ENCODE peak calls at places on chromosomes 1 and 21, in eight cellular contexts. D is GM23248; M is heart left ventricle; A is HCT116; Q is CD8-positive, alpha-beta T cell; O is neural progenitor cell; J is upper lobe of right lung; C is CD4-positive, CD25-positive, alpha-beta regulatory T cell. P is an unnamed sample.
A peak's percentile ranks its signal among the peaks of the same experiment; 100 is the strongest.

GRCh38 chr21:37758997-37759396 is 157.3 kb downstream of the KCNJ6 start:
- DNase-seq in J (peak; percentile 72), O (peak; percentile 70), Q (no peak), C (no peak), D (peak; percentile 68), A (no peak), M (peak; percentile 34), P (no peak)

GRCh38 chr1:42936309-42937078 is 22.2 kb downstream of the SLC2A1 start:
- DNase-seq in C (no peak), D (peak; percentile 92), A (peak; percentile 75), Q (peak; percentile 48), O (no peak), M (no peak), J (peak; percentile 47), P (peak; percentile 89)

GRCh38 chr1:198700016-198700392 is 61.2 kb downstream of the PTPRC start:
- DNase-seq in J (no peak), C (no peak), Q (no peak), A (no peak), D (no peak), O (no peak), M (no peak), P (no peak)

GRCh38 chr1:107357381-107357780 is 216.5 kb downstream of the NTNG1 start:
- DNase-seq in D (peak; percentile 72), O (no peak), A (no peak), C (no peak), J (no peak), M (no peak), Q (no peak), P (no peak)

GRCh38 chr21:32371913-32372314 is 20.9 kb downstream of the URB1 start:
- DNase-seq in A (no peak), D (peak; percentile 84), J (no peak), Q (no peak), C (no peak), M (no peak), O (no peak), P (peak; percentile 56)

GRCh38 chr1:169238506-169238905 is 129.1 kb downstream of the NME7 start:
- DNase-seq in J (no peak), Q (no peak), A (no peak), D (peak; percentile 71), C (no peak), O (no peak), M (no peak), P (no peak)

GRCh38 chr1:227938276-227938675 is 9.5 kb downstream of the WNT9A start:
- DNase-seq in Q (no peak), C (no peak), M (no peak), J (peak; percentile 12), O (no peak), D (no peak), A (no peak), P (no peak)

GRCh38 chr1:152182942-152183341 is 23.9 kb upstream of the RPTN start:
- DNase-seq in C (no peak), M (no peak), D (peak; percentile 94), O (no peak), Q (no peak), J (no peak), A (no peak), P (peak; percentile 39)

GRCh38 chr1:85582687-85583354 is 2.3 kb downstream of the CCN1 start:
- DNase-seq in Q (no peak), J (no peak), D (peak; percentile 86), M (no peak), O (no peak), C (no peak), A (no peak), P (no peak)

GRCh38 chr1:154983776-154984466 is 777 bp downstream of the FLAD1 start:
- DNase-seq in O (no peak), D (peak; percentile 29), C (no peak), M (no peak), A (no peak), Q (no peak), J (peak; percentile 58), P (no peak)

GRCh38 chr1:227949954-227950734 is 2.4 kb upstream of the WNT9A start:
- DNase-seq in Q (no peak), O (no peak), C (no peak), J (peak; percentile 57), M (no peak), D (no peak), A (no peak), P (no peak)

GRCh38 chr1:231508497-231508896 is 20.0 kb upstream of the TSNAX start:
- DNase-seq in A (no peak), Q (no peak), D (no peak), C (no peak), J (no peak), O (no peak), M (no peak), P (no peak)
- H3K27ac ChIP-seq in A (no peak overlapping the region), Q (no peak overlapping the region), D (no peak overlapping the region), C (no peak overlapping the region), J (no peak overlapping the region), O (no peak overlapping the region), M (no peak overlapping the region), P (no peak overlapping the region)

GRCh38 chr1:213988639-213989070 is 882 bp downstream of the PROX1 start:
- DNase-seq in A (no peak), M (no peak), J (no peak), C (no peak), D (peak; percentile 64), O (no peak), Q (no peak), P (no peak)
- H3K27ac ChIP-seq in A (no peak overlapping the region), M (peak overlapping the region; percentile 78), J (no peak overlapping the region), C (no peak overlapping the region), D (no peak overlapping the region), O (no peak overlapping the region), Q (no peak overlapping the region), P (no peak overlapping the region)

DNA sequence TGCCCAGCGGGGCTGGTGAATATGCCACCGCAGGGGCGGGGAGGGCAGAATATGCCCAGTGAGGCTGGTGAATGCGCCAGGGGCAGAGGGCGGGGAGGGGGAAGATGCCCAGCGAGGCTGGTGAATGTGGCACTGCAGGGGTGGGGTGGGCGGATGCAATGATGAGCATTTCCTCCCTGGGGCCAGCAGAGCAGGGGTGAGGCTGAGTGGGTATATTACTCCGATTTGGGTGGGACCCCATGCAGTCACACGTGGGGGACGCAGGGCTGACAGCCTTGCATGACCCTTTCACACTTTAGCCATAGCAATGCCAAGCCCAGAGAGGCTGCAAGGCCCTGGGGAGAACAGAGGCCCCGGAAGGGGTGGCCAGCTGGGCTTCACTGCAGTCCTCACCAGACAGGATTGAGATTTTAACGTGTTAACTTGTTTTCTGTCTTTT is 9.3 kb upstream of the SLX9 start:
- DNase-seq in C (peak; percentile 42), Q (peak; percentile 80), D (peak; percentile 65), M (no peak), A (no peak), O (no peak), J (peak; percentile 73), P (no peak)
- H3K27ac ChIP-seq in C (peak overlapping the region; percentile 82), Q (peak overlapping the region; percentile 54), D (peak overlapping the region; percentile 1), M (peak overlapping the region; percentile 26), A (no peak overlapping the region), O (no peak overlapping the region), J (no peak overlapping the region), P (no peak overlapping the region)

GRCh38 chr21:42722153-42722552 is 68.7 kb downstream of the PDE9A start:
- DNase-seq in D (no peak), O (no peak), A (no peak), Q (no peak), M (no peak), C (no peak), J (peak; percentile 53), P (no peak)
- H3K27ac ChIP-seq in D (no peak overlapping the region), O (no peak overlapping the region), A (no peak overlapping the region), Q (no peak overlapping the region), M (peak overlapping the region; percentile 57), C (no peak overlapping the region), J (no peak overlapping the region), P (no peak overlapping the region)

GRCh38 chr1:234584926-234585325 is 25.1 kb downstream of the IRF2BP2 start:
- DNase-seq in J (no peak), Q (no peak), O (no peak), C (no peak), M (peak; percentile 47), D (peak; percentile 58), A (no peak), P (no peak)
- H3K27ac ChIP-seq in J (peak overlapping the region; percentile 4), Q (no peak overlapping the region), O (no peak overlapping the region), C (no peak overlapping the region), M (peak overlapping the region; percentile 79), D (peak overlapping the region; percentile 90), A (no peak overlapping the region), P (no peak overlapping the region)

GRCh38 chr1:60959701-60960100 is 122.7 kb upstream of the NFIA start:
- DNase-seq in A (no peak), D (no peak), Q (no peak), J (no peak), O (no peak), M (no peak), C (no peak), P (no peak)
- H3K27ac ChIP-seq in A (no peak overlapping the region), D (no peak overlapping the region), Q (no peak overlapping the region), J (no peak overlapping the region), O (no peak overlapping the region), M (no peak overlapping the region), C (no peak overlapping the region), P (no peak overlapping the region)

DNA sequence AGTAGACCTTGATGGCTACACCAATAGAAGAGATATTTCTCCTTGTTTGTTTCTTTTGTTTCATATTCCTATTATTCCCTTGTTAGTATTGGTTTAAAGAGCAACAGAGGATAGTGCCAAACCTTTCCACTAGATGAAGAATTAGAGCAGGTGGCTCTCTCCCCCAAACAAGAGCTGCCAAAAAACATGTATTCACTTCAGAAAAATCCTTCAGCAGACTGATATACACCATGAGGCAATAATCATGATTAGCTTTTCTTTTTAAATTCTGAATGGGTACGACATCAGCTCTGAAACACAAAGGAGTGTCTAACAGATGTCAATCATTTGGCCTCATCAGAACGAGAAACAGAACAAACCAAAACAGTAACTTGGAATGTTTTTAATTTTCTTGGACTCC is 67.3 kb upstream of the MAP10 start:
- DNase-seq in Q (no peak), A (no peak), D (no peak), O (no peak), J (no peak), M (no peak), C (no peak), P (no peak)
- H3K27ac ChIP-seq in Q (no peak overlapping the region), A (no peak overlapping the region), D (no peak overlapping the region), O (no peak overlapping the region), J (no peak overlapping the region), M (no peak overlapping the region), C (no peak overlapping the region), P (no peak overlapping the region)

DNA sequence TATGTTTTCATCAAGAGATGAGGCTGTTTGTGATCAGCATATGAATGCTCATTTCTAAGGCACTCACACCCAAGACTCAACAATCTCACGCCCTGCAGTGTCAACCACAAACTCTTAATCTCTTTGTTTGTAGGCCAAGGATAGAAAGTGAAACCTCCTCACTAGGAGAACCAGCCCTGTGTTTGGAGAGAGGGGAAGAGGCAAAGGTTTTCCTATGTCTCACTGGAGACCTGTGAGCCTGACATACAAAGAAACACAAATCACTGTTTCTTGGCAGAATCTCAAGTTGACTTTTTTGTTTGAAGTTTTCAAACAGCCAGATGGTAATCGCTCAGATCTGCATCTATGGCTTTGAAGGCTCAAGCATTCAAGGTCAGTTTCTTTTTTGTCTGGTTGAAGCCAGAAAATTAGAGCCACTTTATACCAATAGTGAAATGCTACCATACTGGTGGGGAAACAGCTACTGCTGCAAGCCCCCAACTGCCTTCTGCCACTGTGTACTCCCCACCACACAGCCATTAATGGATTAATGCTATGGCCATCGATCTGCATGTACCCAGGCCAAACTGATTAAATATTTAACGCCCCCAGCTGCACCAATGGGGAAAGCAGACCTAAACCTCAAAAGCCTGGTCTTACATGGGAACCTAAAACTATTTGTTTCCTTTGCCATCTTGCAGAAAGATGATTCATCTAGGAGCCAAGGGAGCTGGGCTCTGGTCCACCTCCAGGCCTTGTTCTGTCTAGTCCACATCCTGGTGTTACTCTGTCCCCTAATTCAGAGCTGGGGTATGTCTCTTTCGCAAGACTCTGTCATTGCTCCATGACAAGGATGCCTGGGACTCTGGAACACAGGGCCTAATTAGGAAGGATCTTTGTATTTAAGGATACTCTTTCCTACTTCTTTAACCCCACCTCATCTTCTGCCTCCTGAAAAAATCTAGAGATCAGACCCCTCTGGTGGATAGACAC is 16.3 kb downstream of the PDZK1 start:
- DNase-seq in A (no peak), C (no peak), M (no peak), O (no peak), Q (peak; percentile 37), D (peak; percentile 84), J (no peak), P (peak; percentile 45)
- H3K27ac ChIP-seq in A (no peak overlapping the region), C (peak overlapping the region; percentile 41), M (no peak overlapping the region), O (no peak overlapping the region), Q (no peak overlapping the region), D (peak overlapping the region; percentile 54), J (no peak overlapping the region), P (no peak overlapping the region)